ENCODE peak calls at places on chromosome 11, in nine cellular contexts. One of them, this sample, is unnamed.

GRCh38 chr11:121700968-121701367 is 248.2 kb upstream of the SORL1-AS1 start:
- DNase-seq in hepatic stellate cell: no peak
- DNase-seq in spleen: no peak
- DNase-seq in pulmonary artery endothelial cell: no peak
- DNase-seq in CD4-positive, alpha-beta T cell: no peak
- DNase-seq in GM04504: no peak
- DNase-seq in neural progenitor cell: no peak
- DNase-seq in NCI-H460: no peak
- DNase-seq in stimulated activated CD4-positive, alpha-beta T cell treated with anti-CD3 and anti-CD28 coated beads, Interleukin-12 subunit alpha, Interleukin-12 subunit beta, amount 100 ng/mL, for 48 hours: no peak
- DNase-seq in this sample: no peak

GRCh38 chr11:103586756-103587155 is 449.7 kb upstream of the DDI1 start:
- DNase-seq in hepatic stellate cell: no peak
- DNase-seq in spleen: no peak
- DNase-seq in pulmonary artery endothelial cell: no peak
- DNase-seq in CD4-positive, alpha-beta T cell: no peak
- DNase-seq in GM04504: no peak
- DNase-seq in neural progenitor cell: no peak
- DNase-seq in NCI-H460: no peak
- DNase-seq in stimulated activated CD4-positive, alpha-beta T cell treated with anti-CD3 and anti-CD28 coated beads, Interleukin-12 subunit alpha, Interleukin-12 subunit beta, amount 100 ng/mL, for 48 hours: no peak
- DNase-seq in this sample: no peak

GRCh38 chr11:113664069-113664980 is 41.8 kb downstream of the TMPRSS5 start:
- DNase-seq in hepatic stellate cell: no peak
- DNase-seq in spleen: no peak
- DNase-seq in pulmonary artery endothelial cell: no peak
- DNase-seq in CD4-positive, alpha-beta T cell: no peak
- DNase-seq in GM04504: no peak
- DNase-seq in neural progenitor cell: no peak
- DNase-seq in NCI-H460: no peak
- DNase-seq in stimulated activated CD4-positive, alpha-beta T cell treated with anti-CD3 and anti-CD28 coated beads, Interleukin-12 subunit alpha, Interleukin-12 subunit beta, amount 100 ng/mL, for 48 hours: no peak
- DNase-seq in this sample: no peak

GRCh38 chr11:2769779-2770555 is 70.2 kb upstream of the KCNQ1OT1 start:
- DNase-seq in hepatic stellate cell: no peak
- DNase-seq in spleen: peak; percentile 49
- DNase-seq in pulmonary artery endothelial cell: no peak
- DNase-seq in CD4-positive, alpha-beta T cell: no peak
- DNase-seq in GM04504: no peak
- DNase-seq in neural progenitor cell: no peak
- DNase-seq in NCI-H460: no peak
- DNase-seq in stimulated activated CD4-positive, alpha-beta T cell treated with anti-CD3 and anti-CD28 coated beads, Interleukin-12 subunit alpha, Interleukin-12 subunit beta, amount 100 ng/mL, for 48 hours: no peak
- DNase-seq in this sample: peak; percentile 56

GRCh38 chr11:79192836-79193235 is 248.0 kb downstream of the TENM4 start:
- DNase-seq in hepatic stellate cell: no peak
- DNase-seq in spleen: no peak
- DNase-seq in pulmonary artery endothelial cell: no peak
- DNase-seq in CD4-positive, alpha-beta T cell: no peak
- DNase-seq in GM04504: no peak
- DNase-seq in neural progenitor cell: no peak
- DNase-seq in NCI-H460: no peak
- DNase-seq in stimulated activated CD4-positive, alpha-beta T cell treated with anti-CD3 and anti-CD28 coated beads, Interleukin-12 subunit alpha, Interleukin-12 subunit beta, amount 100 ng/mL, for 48 hours: no peak
- DNase-seq in this sample: no peak

GRCh38 chr11:16512842-16513241 is 156.5 kb upstream of the SOX6 start:
- DNase-seq in hepatic stellate cell: no peak
- DNase-seq in spleen: no peak
- DNase-seq in pulmonary artery endothelial cell: no peak
- DNase-seq in CD4-positive, alpha-beta T cell: no peak
- DNase-seq in GM04504: no peak
- DNase-seq in neural progenitor cell: no peak
- DNase-seq in NCI-H460: no peak
- DNase-seq in stimulated activated CD4-positive, alpha-beta T cell treated with anti-CD3 and anti-CD28 coated beads, Interleukin-12 subunit alpha, Interleukin-12 subunit beta, amount 100 ng/mL, for 48 hours: no peak
- DNase-seq in this sample: no peak

GRCh38 chr11:235998-236773 is at the start of gene SIRT3:
- DNase-seq in hepatic stellate cell: peak; percentile 91
- DNase-seq in spleen: peak; percentile 96
- DNase-seq in pulmonary artery endothelial cell: no peak
- DNase-seq in CD4-positive, alpha-beta T cell: peak; percentile 73
- DNase-seq in GM04504: peak; percentile 61
- DNase-seq in neural progenitor cell: peak; percentile 93
- DNase-seq in NCI-H460: peak; percentile 75
- DNase-seq in stimulated activated CD4-positive, alpha-beta T cell treated with anti-CD3 and anti-CD28 coated beads, Interleukin-12 subunit alpha, Interleukin-12 subunit beta, amount 100 ng/mL, for 48 hours: peak; percentile 70
- DNase-seq in this sample: peak; percentile 87

GRCh38 chr11:62433141-62433543 is 14.3 kb downstream of the SCGB1A1 start:
- DNase-seq in hepatic stellate cell: no peak
- DNase-seq in spleen: no peak
- DNase-seq in pulmonary artery endothelial cell: no peak
- DNase-seq in CD4-positive, alpha-beta T cell: no peak
- DNase-seq in GM04504: no peak
- DNase-seq in neural progenitor cell: no peak
- DNase-seq in NCI-H460: no peak
- DNase-seq in stimulated activated CD4-positive, alpha-beta T cell treated with anti-CD3 and anti-CD28 coated beads, Interleukin-12 subunit alpha, Interleukin-12 subunit beta, amount 100 ng/mL, for 48 hours: no peak
- DNase-seq in this sample: no peak

GRCh38 chr11:65898656-65899355 is 1.4 kb downstream of the FOSL1 start:
- DNase-seq in hepatic stellate cell: no peak
- DNase-seq in spleen: no peak
- DNase-seq in pulmonary artery endothelial cell: no peak
- DNase-seq in CD4-positive, alpha-beta T cell: no peak
- DNase-seq in GM04504: no peak
- DNase-seq in neural progenitor cell: no peak
- DNase-seq in NCI-H460: no peak
- DNase-seq in stimulated activated CD4-positive, alpha-beta T cell treated with anti-CD3 and anti-CD28 coated beads, Interleukin-12 subunit alpha, Interleukin-12 subunit beta, amount 100 ng/mL, for 48 hours: no peak
- DNase-seq in this sample: no peak

GRCh38 chr11:20117291-20117690 is 43.0 kb downstream of the DBX1 start:
- DNase-seq in hepatic stellate cell: no peak
- DNase-seq in spleen: no peak
- DNase-seq in pulmonary artery endothelial cell: no peak
- DNase-seq in CD4-positive, alpha-beta T cell: no peak
- DNase-seq in GM04504: no peak
- DNase-seq in neural progenitor cell: no peak
- DNase-seq in NCI-H460: no peak
- DNase-seq in stimulated activated CD4-positive, alpha-beta T cell treated with anti-CD3 and anti-CD28 coated beads, Interleukin-12 subunit alpha, Interleukin-12 subunit beta, amount 100 ng/mL, for 48 hours: no peak
- DNase-seq in this sample: no peak

GRCh38 chr11:57049749-57050148 is 61.0 kb downstream of the OR5AK2 start:
- DNase-seq in hepatic stellate cell: no peak
- DNase-seq in spleen: no peak
- DNase-seq in pulmonary artery endothelial cell: no peak
- DNase-seq in CD4-positive, alpha-beta T cell: no peak
- DNase-seq in GM04504: no peak
- DNase-seq in neural progenitor cell: peak; percentile 33
- DNase-seq in NCI-H460: no peak
- DNase-seq in stimulated activated CD4-positive, alpha-beta T cell treated with anti-CD3 and anti-CD28 coated beads, Interleukin-12 subunit alpha, Interleukin-12 subunit beta, amount 100 ng/mL, for 48 hours: no peak
- DNase-seq in this sample: no peak

GRCh38 chr11:103077553-103077952 is 14.4 kb downstream of the DCUN1D5 start:
- DNase-seq in hepatic stellate cell: no peak
- DNase-seq in spleen: no peak
- DNase-seq in pulmonary artery endothelial cell: no peak
- DNase-seq in CD4-positive, alpha-beta T cell: no peak
- DNase-seq in GM04504: no peak
- DNase-seq in neural progenitor cell: no peak
- DNase-seq in NCI-H460: no peak
- DNase-seq in stimulated activated CD4-positive, alpha-beta T cell treated with anti-CD3 and anti-CD28 coated beads, Interleukin-12 subunit alpha, Interleukin-12 subunit beta, amount 100 ng/mL, for 48 hours: no peak
- DNase-seq in this sample: no peak

GRCh38 chr11:70146895-70147520 is 56.1 kb upstream of the FADD start:
- DNase-seq in hepatic stellate cell: no peak
- DNase-seq in spleen: no peak
- DNase-seq in pulmonary artery endothelial cell: no peak
- DNase-seq in CD4-positive, alpha-beta T cell: no peak
- DNase-seq in GM04504: no peak
- DNase-seq in neural progenitor cell: no peak
- DNase-seq in NCI-H460: no peak
- DNase-seq in stimulated activated CD4-positive, alpha-beta T cell treated with anti-CD3 and anti-CD28 coated beads, Interleukin-12 subunit alpha, Interleukin-12 subunit beta, amount 100 ng/mL, for 48 hours: no peak
- DNase-seq in this sample: no peak